ENCODE peak calls at places on chromosomes 1 and 21, in eight cellular contexts. Q is transverse colon, C is GM23338, Z is HCT116, G is breast epithelium, V is suprapubic skin, L is sigmoid colon, B is spleen. S is an unnamed sample.

GRCh38 chr1:33323663-33324477 is 3.0 kb upstream of the A3GALT2 start:
- DNase-seq in Q (no peak), C (no peak), Z (no peak), G (no peak), V (no peak), L (peak), B (peak), S (no peak)

GRCh38 chr1:94947453-94947852 is 20.5 kb upstream of the CNN3 start:
- DNase-seq in Q (no peak), C (no peak), Z (no peak), G (no peak), V (no peak), L (no peak), B (no peak), S (no peak)

GRCh38 chr1:163197022-163197421 is 5.7 kb downstream of the RGS5 start:
- DNase-seq in Q (no peak), C (no peak), Z (no peak), G (no peak), V (no peak), L (no peak), B (no peak), S (no peak)

GRCh38 chr1:28456078-28456477 is 49.8 kb upstream of the RCC1 start:
- DNase-seq in Q (no peak), C (no peak), Z (no peak), G (no peak), V (no peak), L (no peak), B (no peak), S (no peak)

GRCh38 chr1:211474426-211474825 is 17.5 kb downstream of the RD3 start:
- DNase-seq in Q (no peak), C (no peak), Z (no peak), G (no peak), V (no peak), L (no peak), B (no peak), S (no peak)

GRCh38 chr21:26064506-26064905 is 106.1 kb downstream of the APP start:
- DNase-seq in Q (no peak), C (peak), Z (no peak), G (no peak), V (no peak), L (no peak), B (no peak), S (no peak)

GRCh38 chr1:17137441-17137840 is 18.2 kb upstream of the PADI2 start:
- DNase-seq in Q (no peak), C (peak), Z (no peak), G (no peak), V (no peak), L (no peak), B (no peak), S (no peak)

GRCh38 chr1:147673401-147673800 is 3.1 kb upstream of the ACP6 start:
- DNase-seq in Q (no peak), C (no peak), Z (no peak), G (no peak), V (no peak), L (no peak), B (no peak), S (no peak)

GRCh38 chr1:113072757-113073456 is at the start of gene LRIG2:
- DNase-seq in Q (peak), C (peak), Z (peak), G (peak), V (peak), L (peak), B (peak), S (peak)

GRCh38 chr1:179026813-179027664 is 1.3 kb downstream of the FAM20B start:
- DNase-seq in Q (no peak), C (no peak), Z (no peak), G (no peak), V (no peak), L (no peak), B (no peak), S (no peak)

GRCh38 chr1:221712776-221713431 is 29.0 kb downstream of the DUSP10 start:
- DNase-seq in Q (peak), C (no peak), Z (no peak), G (peak), V (no peak), L (no peak), B (peak), S (peak)

GRCh38 chr1:102151242-102151641 is 154.5 kb upstream of the OLFM3 start:
- DNase-seq in Q (no peak), C (no peak), Z (no peak), G (no peak), V (no peak), L (no peak), B (no peak), S (no peak)

GRCh38 chr1:197774691-197775281 is 494 bp downstream of the DENND1B start:
- DNase-seq in Q (peak), C (peak), Z (no peak), G (no peak), V (peak), L (peak), B (peak), S (peak)

GRCh38 chr21:45590726-45591618 is 48.7 kb upstream of the SLC19A1 start:
- DNase-seq in Q (peak), C (peak), Z (no peak), G (no peak), V (peak), L (peak), B (peak), S (no peak)

GRCh38 chr1:40379785-40380452 is 6.4 kb downstream of the SMAP2 start:
- DNase-seq in Q (no peak), C (no peak), Z (no peak), G (no peak), V (no peak), L (no peak), B (no peak), S (no peak)

GRCh38 chr1:84078108-84078823 is 65.8 kb upstream of the PRKACB start:
- DNase-seq in Q (no peak), C (peak), Z (no peak), G (no peak), V (peak), L (peak), B (peak), S (no peak)

GRCh38 chr1:25472494-25472893 is 41.8 kb downstream of the MACO1 start:
- DNase-seq in Q (no peak), C (no peak), Z (no peak), G (no peak), V (no peak), L (no peak), B (no peak), S (no peak)

GRCh38 chr21:26441081-26441610 is 131.9 kb downstream of the CYYR1 start:
- DNase-seq in Q (no peak), C (no peak), Z (no peak), G (no peak), V (no peak), L (no peak), B (no peak), S (no peak)

GRCh38 chr21:41752231-41752681 is 14.6 kb downstream of the RIPK4 start:
- DNase-seq in Q (no peak), C (no peak), Z (no peak), G (no peak), V (no peak), L (no peak), B (no peak), S (no peak)

DNA sequence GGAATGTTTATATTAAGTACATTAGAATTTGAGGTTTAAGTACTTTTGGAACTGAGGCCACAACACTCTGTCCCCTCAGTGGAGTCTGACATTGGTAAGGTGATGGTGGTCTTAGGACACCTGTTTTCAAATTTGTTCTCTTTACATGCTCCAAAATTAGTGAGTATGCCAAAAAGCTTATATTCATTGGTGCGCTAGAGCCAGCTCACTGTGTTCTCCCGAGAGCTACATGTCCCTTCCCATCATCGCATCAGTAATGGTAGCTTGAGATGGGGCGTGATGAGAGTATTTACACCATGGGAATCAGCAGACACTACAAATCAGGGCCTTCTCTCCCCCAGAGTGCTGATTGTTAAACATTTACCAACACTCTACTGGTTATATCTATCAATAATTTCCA is 19.5 kb downstream of the ETS2 start:
- DNase-seq in Q (no peak), C (no peak), Z (no peak), G (no peak), V (no peak), L (no peak), B (no peak), S (no peak)
- TF ChIP-seq POLR2AphosphoS5 in Q (no peak), C (no peak), Z (no peak), G (no peak), V (no peak), L (no peak), B (no peak), S (no peak)

GRCh38 chr1:174799136-174799479 is 200.6 kb upstream of the CACYBP start:
- DNase-seq in Q (no peak), C (no peak), Z (no peak), G (no peak), V (no peak), L (no peak), B (no peak), S (no peak)
- H3K4me3 ChIP-seq in Q (peak), C (peak), Z (no peak), G (peak), V (peak), L (no peak), B (peak), S (peak)

GRCh38 chr1:247332901-247333361 is 1.3 kb upstream of the ZNF496 start:
- DNase-seq in Q (peak), C (peak), Z (no peak), G (peak), V (peak), L (peak), B (peak), S (peak)
- TF ChIP-seq POLR2AphosphoS5 in Q (no peak), C (no peak), Z (no peak), G (no peak), V (no peak), L (no peak), B (no peak), S (no peak)

GRCh38 chr1:15956150-15956549 is 19.8 kb downstream of the ZBTB17 start:
- DNase-seq in Q (no peak), C (no peak), Z (no peak), G (no peak), V (no peak), L (no peak), B (no peak), S (no peak)

GRCh38 chr1:15953791-15954201 is 22.1 kb downstream of the ZBTB17 start:
- DNase-seq in Q (no peak), C (peak), Z (no peak), G (no peak), V (no peak), L (no peak), B (no peak), S (no peak)

GRCh38 chr1:15957221-15958090 is 18.4 kb downstream of the ZBTB17 start:
- DNase-seq in Q (no peak), C (peak), Z (no peak), G (no peak), V (peak), L (no peak), B (peak), S (no peak)

GRCh38 chr1:15954316-15954715 is 21.6 kb downstream of the ZBTB17 start:
- DNase-seq in Q (no peak), C (no peak), Z (no peak), G (no peak), V (no peak), L (no peak), B (peak), S (no peak)

GRCh38 chr1:15955552-15955951 is 20.3 kb downstream of the ZBTB17 start:
- DNase-seq in Q (no peak), C (no peak), Z (no peak), G (no peak), V (no peak), L (no peak), B (no peak), S (no peak)
- H3K4me3 ChIP-seq in Q (no peak), C (no peak), Z (no peak), G (no peak), V (no peak), L (no peak), B (no peak), S (no peak)

DNA sequence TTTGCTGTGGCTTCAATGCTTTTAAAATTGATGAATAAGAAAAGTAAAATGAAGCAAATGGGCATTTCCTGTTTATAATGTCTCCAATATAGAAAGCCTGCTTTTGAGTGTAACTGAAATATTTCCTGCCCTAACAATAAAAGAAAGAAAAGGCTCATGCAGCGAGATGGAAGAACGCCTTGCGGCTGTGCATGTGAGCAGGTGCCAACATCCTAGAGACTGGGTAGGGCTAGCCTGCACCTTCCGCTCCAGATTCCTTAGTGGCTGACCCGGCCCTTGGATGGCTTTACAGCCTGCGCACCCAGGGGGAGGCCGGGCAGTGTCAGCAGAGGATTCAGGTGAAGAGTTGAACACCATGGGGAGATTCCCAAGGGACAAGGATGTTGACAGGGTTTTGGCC is 21.8 kb downstream of the CNIH3 start:
- DNase-seq in Q (no peak), C (no peak), Z (no peak), G (peak), V (no peak), L (no peak), B (no peak), S (no peak)
- TF ChIP-seq POLR2AphosphoS5 in Q (no peak), C (no peak), Z (no peak), G (no peak), V (no peak), L (no peak), B (no peak), S (no peak)

GRCh38 chr1:109922326-109922725 is 11.7 kb downstream of the CSF1 start:
- DNase-seq in Q (no peak), C (no peak), Z (no peak), G (no peak), V (no peak), L (no peak), B (no peak), S (no peak)
- H3K4me3 ChIP-seq in Q (no peak), C (no peak), Z (no peak), G (no peak), V (no peak), L (no peak), B (no peak), S (no peak)

GRCh38 chr1:46288485-46289133 is 14.8 kb downstream of the LRRC41 start:
- DNase-seq in Q (no peak), C (peak), Z (no peak), G (no peak), V (no peak), L (no peak), B (no peak), S (no peak)
- TF ChIP-seq POLR2AphosphoS5 in Q (no peak), C (no peak), Z (no peak), G (no peak), V (no peak), L (no peak), B (no peak), S (no peak)

GRCh38 chr1:107139833-107140702 is 771 bp upstream of the NTNG1 start:
- DNase-seq in Q (peak), C (peak), Z (no peak), G (no peak), V (peak), L (peak), B (peak), S (no peak)
- H3K4me3 ChIP-seq in Q (peak), C (peak), Z (no peak), G (peak), V (peak), L (peak), B (peak), S (peak)

DNA sequence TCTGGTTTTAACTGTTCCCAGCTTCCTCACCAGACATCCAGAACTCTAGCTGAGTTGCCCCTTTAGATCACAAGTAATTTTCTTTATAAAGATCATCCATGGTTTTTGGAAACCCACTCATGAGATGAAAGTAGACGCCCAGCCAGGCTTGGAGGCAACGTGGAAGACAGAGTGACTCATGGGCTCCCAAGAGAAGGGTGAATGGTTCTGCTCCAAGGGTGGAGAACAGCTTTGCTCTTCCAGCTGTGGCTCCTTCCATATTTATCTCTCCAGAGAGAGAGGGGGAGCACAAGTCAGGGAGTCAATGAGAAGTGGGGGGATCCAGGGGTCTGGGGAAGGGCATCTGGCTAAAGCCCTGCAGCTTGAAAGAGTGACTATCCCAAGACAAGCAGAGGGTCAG is 13.8 kb downstream of the FAM78B start:
- DNase-seq in Q (no peak), C (no peak), Z (no peak), G (no peak), V (no peak), L (no peak), B (no peak), S (no peak)
- TF ChIP-seq POLR2AphosphoS5 in Q (no peak), C (no peak), Z (no peak), G (no peak), V (no peak), L (no peak), B (no peak), S (no peak)

GRCh38 chr1:5983361-5984103 is 8.7 kb downstream of the NPHP4 start:
- DNase-seq in Q (no peak), C (no peak), Z (no peak), G (no peak), V (no peak), L (no peak), B (no peak), S (no peak)
- H3K4me3 ChIP-seq in Q (no peak), C (no peak), Z (no peak), G (no peak), V (no peak), L (no peak), B (no peak), S (no peak)

S was measured in stomach.